ENCODE peak calls at places on chromosomes 11 and 22, in four cellular contexts. G, A, M and T are unnamed samples.

GRCh38 chr11:109851780-109852390 is 241.3 kb upstream of the ZC3H12C start:
- DNase-seq in G (no peak), M (no peak), A (peak; percentile 31), T (no peak)

GRCh38 chr11:84817998-84818397 is 809.1 kb downstream of the DLG2 start:
- DNase-seq in M (no peak), G (no peak), A (peak; percentile 5), T (no peak)

GRCh38 chr11:61473370-61474025 is 35.1 kb upstream of the LRRC10B start:
- DNase-seq in M (no peak), A (peak; percentile 28), G (no peak), T (no peak)

GRCh38 chr22:30874431-30875370 is 93.9 kb downstream of the MORC2 start:
- DNase-seq in M (no peak), A (no peak), G (no peak), T (no peak)

GRCh38 chr11:60786811-60787567 is 1.9 kb downstream of the MS4A10 start:
- DNase-seq in M (no peak), A (peak; percentile 89), G (no peak), T (peak; percentile 29)

GRCh38 chr11:38206663-38207062 is 1608.6 kb upstream of the RAG2 start:
- DNase-seq in G (no peak), M (no peak), A (no peak), T (no peak)

GRCh38 chr11:46665356-46665755 is 35.1 kb downstream of the ARHGAP1 start:
- DNase-seq in G (no peak), A (no peak), M (no peak), T (no peak)

GRCh38 chr11:44607324-44607962 is 42.0 kb downstream of the CD82 start:
- DNase-seq in A (peak; percentile 52), M (no peak), G (no peak), T (no peak)

GRCh38 chr11:61783717-61784505 is 8.5 kb downstream of the TMEM258 start:
- DNase-seq in M (peak; percentile 29), G (no peak), A (peak; percentile 71), T (no peak)

GRCh38 chr11:13924801-13925327 is 37.7 kb upstream of the SPON1 start:
- DNase-seq in M (no peak), G (no peak), A (no peak), T (no peak)

GRCh38 chr11:104892723-104893511 is 5.3 kb downstream of the CASP12 start:
- DNase-seq in A (peak; percentile 75), M (no peak), G (no peak), T (no peak)

GRCh38 chr11:55714982-55715888 is 53.2 kb downstream of the OR4C6 start:
- DNase-seq in A (no peak), M (no peak), G (peak; percentile 67), T (no peak)

GRCh38 chr11:113895367-113896155 is 9.0 kb upstream of the HTR3B start:
- DNase-seq in M (peak; percentile 43), G (peak; percentile 51), A (no peak), T (no peak)

GRCh38 chr22:47277001-47277400 is 514.6 kb downstream of the TBC1D22A start:
- DNase-seq in G (no peak), A (no peak), M (no peak), T (no peak)

GRCh38 chr22:46110215-46110614 is 40.1 kb upstream of the PPARA start:
- DNase-seq in M (peak; percentile 57), A (peak; percentile 34), G (peak; percentile 72), T (no peak)

GRCh38 chr22:30277547-30278344 is 11.1 kb upstream of the OSM start:
- DNase-seq in M (no peak), G (no peak), A (peak; percentile 80), T (peak; percentile 68)

GRCh38 chr11:48150213-48150612 is 66.4 kb upstream of the OR4B1 start:
- DNase-seq in G (no peak), M (no peak), A (peak; percentile 63), T (no peak)

GRCh38 chr22:38291201-38291777 is 18.5 kb upstream of the TMEM184B start:
- DNase-seq in A (no peak), M (no peak), G (no peak), T (peak; percentile 71)

GRCh38 chr11:117605331-117605730 is 191.7 kb downstream of the DSCAML1 start:
- DNase-seq in A (no peak), M (no peak), G (no peak), T (no peak)

GRCh38 chr11:33443684-33444083 is 186.5 kb downstream of the HIPK3 start:
- DNase-seq in M (no peak), G (peak; percentile 45), A (no peak), T (no peak)

GRCh38 chr11:312092-312816 is 1.6 kb upstream of the IFITM1 start:
- DNase-seq in A (no peak), G (no peak), M (no peak), T (no peak)

GRCh38 chr11:33892906-33893594 is 1.2 kb upstream of the LMO2 start:
- DNase-seq in M (no peak), G (no peak), A (no peak), T (no peak)

GRCh38 chr11:1113405-1114201 is 38.9 kb downstream of the MUC2 start:
- DNase-seq in M (no peak), A (no peak), G (no peak), T (no peak)

GRCh38 chr11:66268953-66269906 is 791 bp downstream of the RAB1B start:
- DNase-seq in M (peak; percentile 65), G (no peak), A (peak; percentile 48), T (peak; percentile 59)

GRCh38 chr11:80698646-80699045 is 1257.8 kb upstream of the TENM4 start:
- DNase-seq in G (no peak), M (no peak), A (no peak), T (no peak)

GRCh38 chr11:1881442-1882264 is 10.0 kb downstream of the PRR33 start:
- DNase-seq in M (peak; percentile 24), G (peak; percentile 59), A (no peak), T (no peak)

GRCh38 chr11:123100378-123101085 is 38.6 kb upstream of the HSPA8 start:
- DNase-seq in A (no peak), G (no peak), M (no peak), T (no peak)

GRCh38 chr22:46666577-46667244 is 46.5 kb downstream of the GRAMD4 start:
- DNase-seq in A (no peak), M (no peak), G (no peak), T (no peak)

GRCh38 chr11:128323381-128323780 is 264.0 kb downstream of the ETS1 start:
- DNase-seq in G (peak; percentile 55), A (peak; percentile 48), M (no peak), T (peak; percentile 46)

GRCh38 chr11:98495601-98496000 is 525.1 kb upstream of the CNTN5 start:
- DNase-seq in A (no peak), M (no peak), G (no peak), T (no peak)

GRCh38 chr11:98495016-98495415 is 525.7 kb upstream of the CNTN5 start:
- DNase-seq in M (no peak), A (no peak), G (no peak), T (no peak)
- H2AFZ ChIP-seq in M (no peak overlapping the region), A (no peak overlapping the region), G (no peak overlapping the region), T (peak overlapping the region; percentile 34)

GRCh38 chr22:36027579-36027959 is 1.1 kb downstream of the RBFOX2 start:
- DNase-seq in G (peak; percentile 52), M (no peak), A (no peak), T (peak; percentile 31)

GRCh38 chr22:36029406-36029755 is 757 bp upstream of the RBFOX2 start:
- DNase-seq in M (no peak), A (peak; percentile 38), G (no peak), T (no peak)

GRCh38 chr22:36026741-36027140 is 1.9 kb downstream of the RBFOX2 start:
- DNase-seq in A (peak; percentile 60), G (no peak), M (no peak), T (peak; percentile 31)

GRCh38 chr22:36028646-36029405 is at the start of gene RBFOX2:
- DNase-seq in M (peak; percentile 99), A (peak; percentile 95), G (peak; percentile 85), T (peak; percentile 98)

DNA sequence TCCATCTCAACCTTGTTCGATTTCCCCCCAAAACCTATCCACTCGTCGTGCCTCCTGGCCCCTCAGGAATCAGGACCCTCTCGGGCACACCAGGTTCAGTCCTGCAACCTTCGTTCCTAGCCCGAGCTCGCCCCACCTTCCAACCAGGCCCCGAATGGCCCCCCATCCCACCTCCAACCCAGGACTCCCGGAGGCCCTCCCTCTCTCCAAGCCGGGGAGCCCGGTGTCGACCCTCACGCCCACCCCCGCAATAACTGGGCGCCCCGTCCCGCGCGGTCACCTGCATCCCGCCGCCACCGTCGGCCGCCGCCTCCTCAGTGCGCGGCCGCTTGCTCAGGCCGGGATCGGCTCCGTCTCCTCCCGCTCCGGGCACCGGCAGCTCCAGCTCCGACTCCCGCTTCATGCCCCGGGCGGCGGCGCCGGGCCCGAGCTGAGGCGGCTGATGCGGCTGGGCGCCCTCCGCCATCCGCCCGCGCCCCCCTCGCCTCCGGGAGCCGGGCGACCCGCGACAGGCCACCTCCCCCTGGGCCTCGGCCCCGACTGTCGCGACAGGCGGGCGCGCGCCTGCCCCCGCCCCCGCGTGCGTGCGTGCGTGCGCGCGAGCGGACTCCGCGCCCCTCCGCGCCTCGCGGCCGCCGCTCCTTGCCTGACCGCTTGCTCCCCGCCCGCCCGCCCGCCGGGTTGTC is 521 bp downstream of the RBFOX2 start:
- DNase-seq in A (no peak), G (peak; percentile 79), M (no peak), T (no peak)
- H2AFZ ChIP-seq in A (peak overlapping the region; percentile 90), G (no peak overlapping the region), M (no peak overlapping the region), T (peak overlapping the region; percentile 53)

GRCh38 chr11:65112551-65113360 is 1.1 kb downstream of the TM7SF2 start:
- DNase-seq in A (peak; percentile 27), M (peak; percentile 69), G (peak; percentile 88), T (peak; percentile 84)

GRCh38 chr11:65112226-65112550 is 516 bp downstream of the TM7SF2 start:
- DNase-seq in G (no peak), M (peak; percentile 55), A (no peak), T (no peak)

GRCh38 chr11:65113839-65114238 is 2.2 kb downstream of the TM7SF2 start:
- DNase-seq in A (no peak), G (no peak), M (no peak), T (no peak)

GRCh38 chr11:65114538-65115171 is 2.8 kb downstream of the ZNHIT2 start:
- DNase-seq in G (no peak), A (no peak), M (no peak), T (no peak)

DNA sequence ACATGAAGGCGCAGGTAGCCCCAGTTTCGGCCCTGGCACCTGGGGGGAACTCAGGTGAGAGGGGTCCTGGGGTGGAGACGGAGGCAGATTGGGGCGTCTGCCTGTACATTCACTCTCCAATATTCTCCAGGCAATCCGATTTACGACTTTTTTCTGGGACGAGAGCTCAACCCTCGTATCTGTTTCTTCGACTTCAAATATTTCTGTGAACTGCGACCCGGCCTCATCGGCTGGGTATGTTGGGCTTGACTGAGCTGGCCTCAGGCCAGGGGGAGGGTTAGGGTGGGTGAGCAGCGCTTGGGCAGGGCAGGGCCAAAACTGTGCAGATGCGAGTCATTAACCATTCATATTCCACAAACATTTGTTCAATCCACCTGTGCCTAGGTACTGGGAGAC is 1.7 kb downstream of the TM7SF2 start:
- DNase-seq in G (peak; percentile 56), A (no peak), M (no peak), T (no peak)
- H2AFZ ChIP-seq in G (no peak overlapping the region), A (peak overlapping the region; percentile 95), M (no peak overlapping the region), T (peak overlapping the region; percentile 43)

GRCh38 chr11:125274309-125274708 is 109.8 kb downstream of the PKNOX2 start:
- DNase-seq in G (no peak), A (no peak), M (no peak), T (no peak)
- H2AFZ ChIP-seq in G (no peak overlapping the region), A (no peak overlapping the region), M (no peak overlapping the region), T (no peak overlapping the region)